ENCODE peak calls at places on chromosome 5, in four cellular contexts. L is progenitor cell of endocrine pancreas, N is iris pigment epithelial cell, O is NCI-H774. C is an unnamed sample.
A peak's percentile ranks its signal among the peaks of the same experiment; 100 is the strongest.

GRCh38 chr5:2324788-2325187 is 426.7 kb downstream of the IRX2 start:
- DNase-seq in L (no peak), O (no peak), N (no peak), C (no peak)

GRCh38 chr5:88804444-88804843 is 78.5 kb downstream of the MEF2C start:
- DNase-seq in L (no peak), O (no peak), N (no peak), C (no peak)

GRCh38 chr5:120604898-120605297 is 140.8 kb downstream of the PRR16 start:
- DNase-seq in N (peak; percentile 98), O (no peak), L (no peak), C (no peak)

GRCh38 chr5:162174358-162174757 is 106.8 kb downstream of the GABRG2 start:
- DNase-seq in L (no peak), O (no peak), N (no peak), C (no peak)

GRCh38 chr5:14269395-14269794 is 126.3 kb downstream of the TRIO start:
- DNase-seq in N (no peak), L (no peak), O (no peak), C (no peak)

GRCh38 chr5:77937015-77937908 is 161.1 kb upstream of the TBCA start:
- DNase-seq in O (no peak), N (no peak), L (no peak), C (no peak)

GRCh38 chr5:122882836-122883235 is 37.4 kb downstream of the SNX24 start:
- DNase-seq in O (no peak), N (peak; percentile 67), L (no peak), C (no peak)

GRCh38 chr5:14164764-14165163 is 21.6 kb downstream of the TRIO start:
- DNase-seq in O (no peak), N (no peak), L (no peak), C (no peak)

GRCh38 chr5:31962321-31962720 is 211.8 kb downstream of the GOLPH3 start:
- DNase-seq in O (no peak), L (no peak), N (no peak), C (peak; percentile 80)

GRCh38 chr5:36444582-36444999 is 142.9 kb upstream of the RANBP3L start:
- DNase-seq in N (no peak), L (no peak), O (no peak), C (no peak)

GRCh38 chr5:80318212-80318611 is 1.6 kb upstream of the SPZ1 start:
- DNase-seq in O (no peak), L (no peak), N (peak; percentile 12), C (no peak)

GRCh38 chr5:179241764-179242370 is 103.4 kb downstream of the ADAMTS2 start:
- DNase-seq in L (no peak), O (no peak), N (no peak), C (peak; percentile 39)

GRCh38 chr5:8981496-8981895 is 564.4 kb downstream of the SEMA5A start:
- DNase-seq in L (no peak), O (no peak), N (peak; percentile 54), C (no peak)

C was measured in upper lobe of right lung.